ENCODE peak calls at places on chromosomes 4 and X, in four cellular contexts. T is cardiac muscle cell, N is pancreas, K is ovary. Y is an unnamed sample.

GRCh38 chrX:97637289-97637688 is 753.6 kb downstream of the RPA4 start:
- DNase-seq in K (no peak), T (peak; percentile 7), N (no peak), Y (no peak)

GRCh38 chr4:41297832-41298231 is 41.1 kb downstream of the UCHL1 start:
- DNase-seq in T (no peak), K (no peak), N (no peak), Y (no peak)

GRCh38 chrX:38717871-38718270 is 83.4 kb upstream of the MID1IP1 start:
- DNase-seq in N (no peak), T (peak; percentile 23), K (no peak), Y (no peak)

GRCh38 chrX:94676285-94676684 is 1002.3 kb downstream of the FAM133A start:
- DNase-seq in K (no peak), N (no peak), T (no peak), Y (no peak)

GRCh38 chr4:22345055-22345454 is 170.8 kb downstream of the ADGRA3 start:
- DNase-seq in T (no peak), N (no peak), K (no peak), Y (no peak)

GRCh38 chr4:113467581-113467980 is 294.0 kb downstream of the CAMK2D start:
- DNase-seq in K (no peak), T (peak; percentile 76), N (no peak), Y (no peak)

GRCh38 chr4:101604976-101605375 is 185.6 kb upstream of the BANK1 start:
- DNase-seq in T (no peak), K (no peak), N (no peak), Y (no peak)

GRCh38 chr4:141534985-141535384 is 101.4 kb upstream of the IL15 start:
- DNase-seq in K (no peak), N (no peak), T (no peak), Y (no peak)

GRCh38 chr4:144647095-144647959 is 1.4 kb downstream of the HHIP start:
- DNase-seq in K (no peak), N (no peak), T (peak; percentile 51), Y (no peak)

GRCh38 chr4:118289794-118290193 is 63.0 kb downstream of the PRSS12 start:
- DNase-seq in T (no peak), N (no peak), K (no peak), Y (no peak)

GRCh38 chr4:88448905-88449689 is 7.8 kb upstream of the HERC5 start:
- DNase-seq in T (no peak), K (no peak), N (no peak), Y (no peak)
- H3K27ac ChIP-seq in T (no peak overlapping the region), K (no peak overlapping the region), N (no peak overlapping the region), Y (no peak overlapping the region)

GRCh38 chrX:53156207-53156596 is 62.3 kb downstream of the KANTR start:
- DNase-seq in N (peak; percentile 2), T (no peak), K (no peak), Y (no peak)
- H3K27ac ChIP-seq in N (no peak overlapping the region), T (no peak overlapping the region), K (no peak overlapping the region), Y (no peak overlapping the region)

DNA sequence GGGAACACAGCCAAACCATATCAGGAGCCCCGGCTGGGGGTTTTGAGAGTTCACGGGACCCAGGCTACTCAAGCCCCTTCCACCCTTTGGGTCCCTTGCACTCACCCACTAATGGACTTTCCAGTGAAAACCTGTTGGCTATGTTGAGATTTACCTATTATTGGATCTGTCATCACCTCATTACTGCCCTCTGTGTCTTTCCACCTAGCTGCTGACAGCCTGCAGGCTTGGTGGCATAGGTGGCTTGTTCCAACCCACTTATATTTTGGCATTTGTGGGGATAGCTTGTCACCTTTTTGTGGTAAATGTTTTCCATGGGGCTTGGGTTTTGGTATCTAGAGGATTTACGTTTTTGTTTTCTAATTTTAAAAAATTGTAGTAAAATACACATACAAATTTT is 23.9 kb downstream of the IGFBP7 start:
- DNase-seq in K (no peak), N (no peak), T (no peak), Y (no peak)
- H3K27ac ChIP-seq in K (no peak overlapping the region), N (no peak overlapping the region), T (no peak overlapping the region), Y (no peak overlapping the region)

DNA sequence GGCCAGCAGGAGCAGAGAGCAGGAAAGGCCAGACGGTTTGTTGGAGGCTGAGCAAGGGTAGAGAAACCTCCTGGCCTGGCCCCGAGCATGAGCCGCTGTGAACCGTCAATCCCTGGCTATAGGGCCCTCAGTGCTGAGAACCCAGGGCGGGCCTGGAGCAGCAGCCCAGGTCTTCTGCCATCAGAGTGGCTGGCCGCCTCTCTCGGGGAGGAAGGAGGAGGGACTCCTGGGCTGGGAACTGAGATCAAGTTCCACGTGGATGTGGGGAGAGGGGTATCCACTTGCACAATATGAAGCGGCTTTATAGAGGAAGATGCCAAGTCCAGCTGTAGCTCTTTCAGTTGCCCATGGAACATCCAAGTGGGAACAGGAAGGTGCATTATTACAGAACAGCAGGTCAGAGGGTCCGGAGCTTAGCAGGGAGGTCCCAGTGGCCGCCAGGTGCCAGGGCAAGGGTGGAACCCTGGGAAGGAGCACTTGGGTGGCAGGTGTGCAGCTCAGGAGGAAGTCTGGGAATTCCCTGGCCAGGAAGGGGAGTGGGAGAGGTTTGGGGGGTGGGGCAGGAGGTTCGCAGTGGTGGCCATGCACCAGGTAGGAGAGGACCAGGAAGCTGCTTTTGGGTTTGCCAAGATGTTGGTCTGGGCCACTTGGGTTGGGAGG is 31.7 kb upstream of the CRMP1 start:
- DNase-seq in K (no peak), N (no peak), T (no peak), Y (no peak)
- H3K27ac ChIP-seq in K (no peak overlapping the region), N (no peak overlapping the region), T (no peak overlapping the region), Y (no peak overlapping the region)

GRCh38 chr4:158624889-158625478 is 46.7 kb downstream of the C4orf46 start:
- DNase-seq in T (peak; percentile 80), N (no peak), K (no peak), Y (no peak)

GRCh38 chr4:158621729-158622128 is 50.0 kb downstream of the C4orf46 start:
- DNase-seq in K (no peak), T (no peak), N (no peak), Y (no peak)

GRCh38 chr4:158630893-158631292 is 40.8 kb downstream of the C4orf46 start:
- DNase-seq in K (no peak), N (no peak), T (peak; percentile 76), Y (no peak)

GRCh38 chr4:158622251-158622650 is 49.4 kb downstream of the C4orf46 start:
- DNase-seq in K (no peak), N (no peak), T (no peak), Y (no peak)

DNA sequence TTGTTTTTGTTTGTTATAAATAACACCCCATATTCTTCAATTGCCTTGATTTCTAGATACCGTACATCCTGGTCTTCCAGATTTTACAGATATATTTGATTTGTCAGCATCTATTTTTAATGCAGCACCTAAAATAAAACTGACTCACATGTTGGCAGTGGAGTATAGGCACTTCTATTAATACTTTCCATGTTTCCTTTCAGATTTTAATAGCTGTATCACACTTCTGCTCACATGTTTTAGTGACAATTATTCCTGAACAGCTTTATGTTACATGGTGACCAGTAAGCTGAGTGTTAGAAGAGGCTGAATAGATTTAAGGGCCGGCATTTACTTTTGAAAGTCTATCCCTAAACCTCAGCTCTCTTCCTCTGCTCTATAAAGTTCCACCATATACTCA is 46.1 kb downstream of the C4orf46 start:
- DNase-seq in K (no peak), T (no peak), N (no peak), Y (no peak)
- H3K27ac ChIP-seq in K (no peak overlapping the region), T (no peak overlapping the region), N (no peak overlapping the region), Y (no peak overlapping the region)

GRCh38 chr4:74110670-74111069 is 11.7 kb upstream of the CXCL2 start:
- DNase-seq in K (no peak), T (no peak), N (no peak), Y (no peak)
- H3K27ac ChIP-seq in K (no peak overlapping the region), T (no peak overlapping the region), N (no peak overlapping the region), Y (no peak overlapping the region)

GRCh38 chr4:159280442-159281172 is 177.7 kb downstream of the RAPGEF2 start:
- DNase-seq in T (no peak), N (no peak), K (no peak), Y (no peak)

GRCh38 chr4:159283697-159284492 is 181.0 kb downstream of the RAPGEF2 start:
- DNase-seq in N (no peak), K (no peak), T (peak; percentile 85), Y (no peak)

GRCh38 chr4:159282944-159283343 is 180.1 kb downstream of the RAPGEF2 start:
- DNase-seq in T (no peak), N (no peak), K (no peak), Y (no peak)

GRCh38 chr4:159279084-159279483 is 176.2 kb downstream of the RAPGEF2 start:
- DNase-seq in K (no peak), T (no peak), N (no peak), Y (no peak)

DNA sequence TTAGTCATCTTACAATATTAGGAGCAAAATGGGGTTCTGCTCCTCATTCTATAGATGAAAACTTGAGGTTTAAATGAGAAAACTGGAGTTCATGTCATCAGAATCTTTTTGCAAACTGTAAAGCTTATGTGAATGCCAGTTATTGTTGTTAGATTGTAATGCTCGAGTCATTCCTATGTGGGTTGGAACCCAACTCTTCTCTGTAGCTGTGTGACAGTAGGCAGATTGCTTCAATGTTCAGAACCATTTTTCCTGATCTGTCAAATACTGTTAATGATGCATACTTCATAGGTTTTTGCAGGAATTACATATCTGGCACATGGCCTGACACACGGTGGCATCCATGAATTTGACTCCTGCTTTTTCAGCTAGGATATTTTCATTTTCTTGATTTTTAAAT is 178.9 kb downstream of the RAPGEF2 start:
- DNase-seq in N (no peak), K (no peak), T (no peak), Y (no peak)
- H3K27ac ChIP-seq in N (no peak overlapping the region), K (no peak overlapping the region), T (no peak overlapping the region), Y (no peak overlapping the region)

GRCh38 chr4:7971881-7972500 is 32.3 kb upstream of the AFAP1 start:
- DNase-seq in K (no peak), T (no peak), N (no peak), Y (no peak)

GRCh38 chr4:7968262-7968896 is 28.7 kb upstream of the AFAP1 start:
- DNase-seq in N (no peak), K (no peak), T (peak; percentile 89), Y (no peak)

GRCh38 chr4:7967501-7968261 is 28.0 kb upstream of the AFAP1 start:
- DNase-seq in T (peak; percentile 62), K (no peak), N (no peak), Y (no peak)

GRCh38 chr4:7971159-7971631 is 31.5 kb upstream of the AFAP1 start:
- DNase-seq in K (no peak), T (no peak), N (no peak), Y (no peak)

DNA sequence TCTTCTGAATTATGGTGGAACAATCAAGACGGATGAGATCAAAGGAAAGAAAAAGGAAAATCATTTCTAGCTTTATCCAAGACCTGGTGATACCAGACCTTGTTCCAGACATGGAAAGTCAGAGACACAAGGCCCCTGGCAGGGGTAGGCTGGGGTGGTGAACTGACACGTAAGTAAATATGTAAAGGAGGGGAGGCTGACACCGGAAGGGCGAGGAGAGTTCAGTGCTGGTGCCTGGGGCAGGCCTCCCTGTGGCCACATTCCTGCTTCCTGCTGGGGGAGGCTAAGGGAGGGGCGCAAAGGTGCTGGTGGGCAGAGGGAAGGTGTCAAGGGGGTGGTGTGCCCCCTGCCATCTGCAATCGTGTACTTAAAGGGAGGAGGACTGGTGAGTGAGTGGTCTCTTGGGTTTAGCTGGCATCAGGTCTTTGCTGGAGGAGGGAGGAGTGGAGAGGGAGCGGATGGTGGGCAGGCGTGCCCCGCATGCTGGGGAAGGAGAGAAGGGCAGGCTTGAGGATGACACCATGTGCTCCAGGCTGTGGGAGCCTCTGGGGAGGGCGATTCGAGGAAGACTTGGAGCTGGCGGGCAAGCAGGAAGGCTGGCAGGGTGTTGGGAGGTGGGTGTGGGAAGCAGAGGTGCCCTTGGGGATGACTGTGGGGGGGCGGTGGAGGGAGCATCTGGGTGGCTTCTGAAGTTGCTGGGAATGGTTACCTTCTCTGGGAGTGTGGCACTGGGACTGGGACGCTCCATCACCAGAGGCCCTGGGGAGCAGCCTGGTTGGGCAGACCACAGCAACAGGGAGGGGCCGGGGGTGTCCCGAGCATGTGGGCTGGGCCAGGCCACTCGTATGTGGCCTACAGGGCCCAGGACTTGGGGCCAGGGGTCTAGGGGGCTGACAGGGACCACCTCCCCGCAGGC is 30.6 kb upstream of the AFAP1 start:
- DNase-seq in K (no peak), N (no peak), T (peak; percentile 85), Y (no peak)
- H3K27ac ChIP-seq in K (peak overlapping the region; percentile 87), N (peak overlapping the region; percentile 35), T (peak overlapping the region; percentile 78), Y (peak overlapping the region; percentile 79)